ENCODE peak calls at places on chromosome 16, in eight cellular contexts. Q, L, W, R, M, Y, J and V are unnamed samples. For H3K27me3, the result is how much of the 10 kb centered on the place peaks cover.

GRCh38 chr16:10941127-10941933 is 938 bp downstream of the DEXI start:
- DNase-seq in Q (no peak), L (no peak), W (no peak), R (peak), M (peak), Y (peak), J (no peak), V (peak)

GRCh38 chr16:68643227-68643626 is 1.9 kb upstream of the CDH3 start:
- DNase-seq in Q (no peak), L (no peak), W (no peak), R (no peak), M (no peak), Y (no peak), J (no peak), V (no peak)

GRCh38 chr16:72467157-72467759 is 295.3 kb upstream of the PMFBP1 start:
- DNase-seq in Q (peak), L (peak), W (no peak), R (peak), M (peak), Y (peak), J (peak), V (peak)

GRCh38 chr16:84055801-84056634 is 13.4 kb upstream of the SLC38A8 start:
- DNase-seq in Q (no peak), L (no peak), W (no peak), R (no peak), M (peak), Y (no peak), J (no peak), V (no peak)

GRCh38 chr16:31507617-31507928 is 618 bp downstream of the RUSF1 start:
- DNase-seq in Q (no peak), L (no peak), W (no peak), R (peak), M (no peak), Y (no peak), J (no peak), V (no peak)

GRCh38 chr16:8571061-8571596 is 19.2 kb downstream of the TMEM114 start:
- DNase-seq in Q (peak), L (no peak), W (no peak), R (no peak), M (no peak), Y (peak), J (peak), V (no peak)

GRCh38 chr16:88453217-88453531 is at the start of gene ZFPM1:
- DNase-seq in Q (no peak), L (no peak), W (no peak), R (no peak), M (no peak), Y (no peak), J (no peak), V (no peak)

GRCh38 chr16:15602285-15603044 is 40.5 kb downstream of the MARF1 start:
- DNase-seq in Q (no peak), L (no peak), W (no peak), R (no peak), M (peak), Y (no peak), J (no peak), V (no peak)

GRCh38 chr16:31880322-31880979 is 6.8 kb downstream of the ZNF267 start:
- DNase-seq in Q (peak), L (peak), W (peak), R (peak), M (peak), Y (no peak), J (peak), V (no peak)

GRCh38 chr16:53089434-53090270 is 34.9 kb downstream of the CHD9 start:
- DNase-seq in Q (peak), L (peak), W (no peak), R (no peak), M (no peak), Y (peak), J (no peak), V (no peak)

DNA sequence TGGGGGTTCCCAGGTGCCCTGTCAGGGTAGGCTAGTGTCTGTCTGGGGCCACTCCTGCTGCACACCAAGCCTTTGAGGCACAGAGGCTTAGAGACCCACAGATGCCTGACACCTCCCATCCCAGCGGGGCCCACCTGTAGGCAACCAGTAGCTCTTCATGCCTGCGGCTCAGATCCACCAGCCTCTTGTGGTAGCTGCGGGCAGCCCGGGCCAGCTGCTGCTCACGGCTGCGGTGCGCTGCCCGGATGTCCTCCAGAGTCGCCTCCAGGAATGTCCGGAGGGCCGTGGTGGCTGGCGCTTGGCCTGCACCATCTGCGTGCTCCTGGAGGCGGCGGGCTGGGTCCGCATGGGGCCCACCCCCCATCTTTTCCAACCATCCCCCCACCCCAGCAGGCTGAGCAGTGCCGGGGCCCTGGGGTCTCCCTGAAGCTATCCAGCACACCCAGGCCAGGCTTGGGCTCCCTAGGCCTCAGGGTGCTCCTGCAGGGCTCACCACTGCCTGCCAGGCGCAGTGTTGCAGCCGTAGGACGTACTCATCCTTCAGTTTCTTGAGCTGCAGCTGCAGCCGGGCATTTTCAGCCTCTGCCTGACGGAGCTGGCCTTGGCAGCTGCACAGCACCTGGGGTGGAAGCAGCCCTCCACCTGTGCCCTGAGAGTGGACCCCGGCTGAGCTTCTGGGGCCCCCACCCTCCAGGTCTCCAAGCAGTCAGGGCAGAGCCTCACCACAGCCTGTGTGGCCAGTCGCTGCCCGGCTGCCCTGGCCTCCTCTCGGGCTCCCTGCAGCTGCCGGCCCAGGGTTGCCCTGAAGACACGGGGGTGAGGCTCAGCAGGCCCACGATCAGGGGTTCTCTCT is 1.8 kb downstream of the CCDC78 start:
- DNase-seq in Q (no peak), L (no peak), W (no peak), R (no peak), M (no peak), Y (no peak), J (no peak), V (peak)
- H3K4me2 ChIP-seq in Q (no peak), L (no peak), W (no peak), R (no peak), M (no peak), Y (no peak), J (no peak), V (peak)

DNA sequence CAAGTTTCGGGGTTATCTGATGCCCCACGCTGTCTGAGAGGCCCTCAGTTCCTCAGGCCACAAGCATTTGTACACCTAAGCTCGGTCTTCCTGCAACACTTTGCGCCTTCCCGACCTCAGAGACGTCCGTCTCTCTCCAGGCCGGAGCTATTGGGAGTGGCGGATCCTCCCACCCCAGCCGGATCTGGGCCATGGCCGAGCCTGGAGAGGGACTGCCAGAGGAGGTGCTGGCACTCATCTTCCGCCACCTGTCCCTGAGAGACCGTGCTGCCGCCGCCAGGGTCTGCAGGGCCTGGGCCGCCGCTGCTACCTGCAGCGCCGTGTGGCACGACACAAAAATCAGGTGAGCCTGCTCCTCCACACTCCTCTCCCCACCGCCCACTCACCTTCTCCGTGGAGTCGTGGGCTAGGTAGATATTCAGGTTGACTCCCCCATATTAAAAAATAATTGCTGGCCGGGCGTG is 1.9 kb downstream of the FBXL8 start:
- DNase-seq in Q (no peak), L (no peak), W (no peak), R (no peak), M (no peak), Y (no peak), J (no peak), V (no peak)
- H3K27me3 ChIP-seq in Q (under half), L (under half), W (under half), R (under half), M (under half), Y (half or more), J (under half), V (under half)

GRCh38 chr16:23554536-23554935 is 2.6 kb downstream of the EARS2 start:
- DNase-seq in Q (no peak), L (no peak), W (no peak), R (no peak), M (no peak), Y (no peak), J (no peak), V (peak)
- H3K4me2 ChIP-seq in Q (no peak), L (no peak), W (no peak), R (no peak), M (no peak), Y (no peak), J (no peak), V (peak)

GRCh38 chr16:78506372-78507193 is 407.1 kb downstream of the WWOX start:
- DNase-seq in Q (no peak), L (no peak), W (no peak), R (no peak), M (no peak), Y (no peak), J (no peak), V (no peak)
- H3K27me3 ChIP-seq in Q (under half), L (under half), W (under half), R (under half), M (under half), Y (under half), J (under half), V (under half)

GRCh38 chr16:87388818-87389134 is 3.4 kb upstream of the MAP1LC3B start:
- DNase-seq in Q (no peak), L (no peak), W (no peak), R (no peak), M (no peak), Y (no peak), J (no peak), V (no peak)

GRCh38 chr16:87390641-87391323 is 1.4 kb upstream of the MAP1LC3B start:
- DNase-seq in Q (no peak), L (no peak), W (no peak), R (no peak), M (no peak), Y (no peak), J (no peak), V (peak)

GRCh38 chr16:87387942-87388817 is 4.0 kb upstream of the MAP1LC3B start:
- DNase-seq in Q (peak), L (peak), W (peak), R (peak), M (peak), Y (peak), J (peak), V (peak)

GRCh38 chr16:87391324-87391949 is 699 bp upstream of the MAP1LC3B start:
- DNase-seq in Q (peak), L (no peak), W (no peak), R (no peak), M (peak), Y (peak), J (peak), V (no peak)

GRCh38 chr16:87389245-87389644 is 2.9 kb upstream of the MAP1LC3B start:
- DNase-seq in Q (no peak), L (no peak), W (no peak), R (no peak), M (peak), Y (no peak), J (no peak), V (peak)
- H3K4me2 ChIP-seq in Q (no peak), L (no peak), W (no peak), R (no peak), M (peak), Y (no peak), J (no peak), V (peak)

GRCh38 chr16:19241512-19241911 is 44.0 kb upstream of the CLEC19A start:
- DNase-seq in Q (no peak), L (no peak), W (no peak), R (no peak), M (no peak), Y (no peak), J (no peak), V (no peak)
- H3K27me3 ChIP-seq in Q (under half), L (under half), W (under half), R (under half), M (under half), Y (under half), J (under half), V (under half)

GRCh38 chr16:55543470-55543869 is 23.0 kb upstream of the CAPNS2 start:
- DNase-seq in Q (peak), L (peak), W (no peak), R (no peak), M (peak), Y (peak), J (peak), V (no peak)

GRCh38 chr16:55539049-55539448 is 27.4 kb upstream of the CAPNS2 start:
- DNase-seq in Q (peak), L (no peak), W (no peak), R (peak), M (no peak), Y (no peak), J (peak), V (no peak)

GRCh38 chr16:55539488-55539887 is 27.0 kb upstream of the CAPNS2 start:
- DNase-seq in Q (peak), L (no peak), W (no peak), R (no peak), M (no peak), Y (no peak), J (no peak), V (no peak)

GRCh38 chr16:55542459-55543082 is 23.9 kb upstream of the CAPNS2 start:
- DNase-seq in Q (peak), L (peak), W (no peak), R (peak), M (no peak), Y (no peak), J (peak), V (no peak)

GRCh38 chr16:55540221-55540620 is 26.3 kb upstream of the CAPNS2 start:
- DNase-seq in Q (no peak), L (no peak), W (no peak), R (no peak), M (no peak), Y (no peak), J (no peak), V (no peak)
- H3K4me2 ChIP-seq in Q (no peak), L (no peak), W (no peak), R (no peak), M (no peak), Y (no peak), J (no peak), V (no peak)

GRCh38 chr16:49287572-49287971 is 5.9 kb upstream of the CBLN1 start:
- DNase-seq in Q (no peak), L (no peak), W (no peak), R (no peak), M (no peak), Y (peak), J (no peak), V (no peak)
- H3K27me3 ChIP-seq in Q (under half), L (under half), W (under half), R (under half), M (under half), Y (under half), J (under half), V (under half)